ENCODE peak calls at places on chromosomes 3 and 15, in seven cellular contexts. One of them, this sample, is unnamed.
A peak's percentile ranks its signal among the peaks of the same experiment; 100 is the strongest.

GRCh38 chr3:4493931-4494806 is 1.0 kb downstream of the ITPR1 start:
- DNase-seq in pancreas: peak; percentile 21
- DNase-seq in heart left ventricle: peak; percentile 31
- DNase-seq in OCI-LY7: peak; percentile 43
- DNase-seq in left ventricle myocardium inferior: peak; percentile 20
- DNase-seq in esophagus squamous epithelium: no peak
- DNase-seq in endodermal cell: peak; percentile 72
- DNase-seq in this sample: peak; percentile 39

GRCh38 chr15:85691350-85692240 is 103.1 kb downstream of the KLHL25 start:
- DNase-seq in heart left ventricle: no peak
- DNase-seq in pancreas: no peak
- DNase-seq in left ventricle myocardium inferior: no peak
- DNase-seq in OCI-LY7: peak; percentile 77
- DNase-seq in esophagus squamous epithelium: no peak
- DNase-seq in endodermal cell: no peak
- DNase-seq in this sample: no peak

GRCh38 chr3:69739204-69740102 is at the start of gene MITF:
- DNase-seq in pancreas: peak; percentile 89
- DNase-seq in esophagus squamous epithelium: peak; percentile 24
- DNase-seq in endodermal cell: peak; percentile 97
- DNase-seq in heart left ventricle: peak; percentile 94
- DNase-seq in OCI-LY7: no peak
- DNase-seq in left ventricle myocardium inferior: peak; percentile 94
- DNase-seq in this sample: peak; percentile 96

GRCh38 chr3:13025090-13025489 is 48.1 kb downstream of the IQSEC1 start:
- DNase-seq in pancreas: peak; percentile 30
- DNase-seq in left ventricle myocardium inferior: peak; percentile 37
- DNase-seq in endodermal cell: no peak
- DNase-seq in esophagus squamous epithelium: no peak
- DNase-seq in heart left ventricle: no peak
- DNase-seq in OCI-LY7: no peak
- DNase-seq in this sample: no peak

GRCh38 chr15:101621961-101622360 is 30.2 kb downstream of the TM2D3 start:
- DNase-seq in OCI-LY7: no peak
- DNase-seq in left ventricle myocardium inferior: no peak
- DNase-seq in pancreas: no peak
- DNase-seq in esophagus squamous epithelium: no peak
- DNase-seq in endodermal cell: no peak
- DNase-seq in heart left ventricle: no peak
- DNase-seq in this sample: no peak

GRCh38 chr15:75814794-75815193 is 28.5 kb upstream of the UBE2Q2 start:
- DNase-seq in OCI-LY7: no peak
- DNase-seq in left ventricle myocardium inferior: no peak
- DNase-seq in heart left ventricle: no peak
- DNase-seq in esophagus squamous epithelium: no peak
- DNase-seq in pancreas: no peak
- DNase-seq in endodermal cell: no peak
- DNase-seq in this sample: no peak

GRCh38 chr3:48222616-48223513 is at the start of gene CAMP:
- DNase-seq in OCI-LY7: peak; percentile 92
- DNase-seq in heart left ventricle: peak; percentile 44
- DNase-seq in left ventricle myocardium inferior: peak; percentile 72
- DNase-seq in esophagus squamous epithelium: no peak
- DNase-seq in pancreas: no peak
- DNase-seq in endodermal cell: no peak
- DNase-seq in this sample: no peak

GRCh38 chr3:11434017-11434526 is 161.9 kb downstream of the ATG7 start:
- DNase-seq in endodermal cell: no peak
- DNase-seq in pancreas: peak; percentile 15
- DNase-seq in left ventricle myocardium inferior: peak; percentile 55
- DNase-seq in heart left ventricle: peak; percentile 51
- DNase-seq in esophagus squamous epithelium: no peak
- DNase-seq in OCI-LY7: no peak
- DNase-seq in this sample: peak; percentile 23

GRCh38 chr15:48924528-48925393 is 39.0 kb downstream of the SHC4 start:
- DNase-seq in esophagus squamous epithelium: no peak
- DNase-seq in pancreas: no peak
- DNase-seq in OCI-LY7: no peak
- DNase-seq in left ventricle myocardium inferior: no peak
- DNase-seq in endodermal cell: no peak
- DNase-seq in heart left ventricle: no peak
- DNase-seq in this sample: no peak

GRCh38 chr3:151673974-151674373 is 59.8 kb upstream of the AADACL2 start:
- DNase-seq in heart left ventricle: no peak
- DNase-seq in esophagus squamous epithelium: no peak
- DNase-seq in left ventricle myocardium inferior: no peak
- DNase-seq in endodermal cell: no peak
- DNase-seq in pancreas: no peak
- DNase-seq in OCI-LY7: no peak
- DNase-seq in this sample: no peak

GRCh38 chr15:85730001-85730820 is 64.5 kb downstream of the KLHL25 start:
- DNase-seq in pancreas: peak; percentile 40
- DNase-seq in endodermal cell: peak; percentile 75
- DNase-seq in left ventricle myocardium inferior: no peak
- DNase-seq in OCI-LY7: peak; percentile 74
- DNase-seq in esophagus squamous epithelium: no peak
- DNase-seq in heart left ventricle: peak; percentile 34
- DNase-seq in this sample: no peak

GRCh38 chr3:25033407-25034029 is 394.5 kb upstream of the RARB start:
- DNase-seq in OCI-LY7: peak; percentile 56
- DNase-seq in heart left ventricle: peak; percentile 59
- DNase-seq in left ventricle myocardium inferior: peak; percentile 36
- DNase-seq in pancreas: peak; percentile 52
- DNase-seq in esophagus squamous epithelium: no peak
- DNase-seq in endodermal cell: peak; percentile 87
- DNase-seq in this sample: no peak

GRCh38 chr3:194112120-194113106 is 23.5 kb upstream of the HES1 start:
- DNase-seq in left ventricle myocardium inferior: no peak
- DNase-seq in endodermal cell: no peak
- DNase-seq in heart left ventricle: no peak
- DNase-seq in OCI-LY7: no peak
- DNase-seq in esophagus squamous epithelium: no peak
- DNase-seq in pancreas: peak; percentile 91
- DNase-seq in this sample: no peak

GRCh38 chr3:46695962-46696922 is 2.8 kb upstream of the ALS2CL start:
- DNase-seq in endodermal cell: no peak
- DNase-seq in pancreas: peak; percentile 25
- DNase-seq in left ventricle myocardium inferior: peak; percentile 75
- DNase-seq in heart left ventricle: peak; percentile 79
- DNase-seq in esophagus squamous epithelium: no peak
- DNase-seq in OCI-LY7: no peak
- DNase-seq in this sample: no peak

GRCh38 chr3:165658027-165658426 is 179.2 kb downstream of the BCHE start:
- DNase-seq in endodermal cell: no peak
- DNase-seq in OCI-LY7: no peak
- DNase-seq in left ventricle myocardium inferior: no peak
- DNase-seq in pancreas: no peak
- DNase-seq in heart left ventricle: no peak
- DNase-seq in esophagus squamous epithelium: no peak
- DNase-seq in this sample: no peak

GRCh38 chr15:90087454-90088154 is 14.7 kb downstream of the IDH2 start:
- DNase-seq in endodermal cell: peak; percentile 79
- DNase-seq in esophagus squamous epithelium: no peak
- DNase-seq in left ventricle myocardium inferior: no peak
- DNase-seq in OCI-LY7: peak; percentile 41
- DNase-seq in pancreas: peak; percentile 91
- DNase-seq in heart left ventricle: no peak
- DNase-seq in this sample: no peak

GRCh38 chr3:30428251-30428650 is 178.2 kb upstream of the TGFBR2 start:
- DNase-seq in OCI-LY7: no peak
- DNase-seq in esophagus squamous epithelium: no peak
- DNase-seq in pancreas: no peak
- DNase-seq in left ventricle myocardium inferior: no peak
- DNase-seq in endodermal cell: no peak
- DNase-seq in heart left ventricle: no peak
- DNase-seq in this sample: no peak

GRCh38 chr3:25885544-25885943 is 95.7 kb downstream of the OXSM start:
- DNase-seq in heart left ventricle: no peak
- DNase-seq in OCI-LY7: no peak
- DNase-seq in endodermal cell: no peak
- DNase-seq in left ventricle myocardium inferior: no peak
- DNase-seq in pancreas: no peak
- DNase-seq in esophagus squamous epithelium: no peak
- DNase-seq in this sample: no peak

GRCh38 chr3:71397046-71397445 is 186.5 kb downstream of the FOXP1 start:
- DNase-seq in endodermal cell: no peak
- DNase-seq in left ventricle myocardium inferior: no peak
- DNase-seq in heart left ventricle: no peak
- DNase-seq in OCI-LY7: peak; percentile 42
- DNase-seq in pancreas: peak; percentile 34
- DNase-seq in esophagus squamous epithelium: no peak
- DNase-seq in this sample: no peak

GRCh38 chr3:43632269-43632733 is 10.5 kb upstream of the ANO10 start:
- DNase-seq in heart left ventricle: no peak
- DNase-seq in pancreas: no peak
- DNase-seq in left ventricle myocardium inferior: no peak
- DNase-seq in OCI-LY7: no peak
- DNase-seq in esophagus squamous epithelium: no peak
- DNase-seq in endodermal cell: no peak
- DNase-seq in this sample: no peak

GRCh38 chr3:17023006-17023664 is 138.4 kb downstream of the PLCL2 start:
- DNase-seq in endodermal cell: no peak
- DNase-seq in esophagus squamous epithelium: no peak
- DNase-seq in heart left ventricle: no peak
- DNase-seq in pancreas: no peak
- DNase-seq in left ventricle myocardium inferior: no peak
- DNase-seq in OCI-LY7: no peak
- DNase-seq in this sample: no peak

GRCh38 chr3:195119461-195120198 is 151.3 kb downstream of the XXYLT1 start:
- DNase-seq in endodermal cell: peak; percentile 93
- DNase-seq in heart left ventricle: no peak
- DNase-seq in pancreas: no peak
- DNase-seq in esophagus squamous epithelium: no peak
- DNase-seq in OCI-LY7: no peak
- DNase-seq in left ventricle myocardium inferior: no peak
- DNase-seq in this sample: no peak

GRCh38 chr3:175270199-175270837 is 411.2 kb downstream of the NAALADL2 start:
- DNase-seq in OCI-LY7: no peak
- DNase-seq in pancreas: no peak
- DNase-seq in endodermal cell: no peak
- DNase-seq in left ventricle myocardium inferior: no peak
- DNase-seq in heart left ventricle: no peak
- DNase-seq in esophagus squamous epithelium: no peak
- DNase-seq in this sample: no peak

GRCh38 chr3:66036586-66037061 is 2.1 kb downstream of the MAGI1 start:
- DNase-seq in heart left ventricle: peak; percentile 21
- DNase-seq in esophagus squamous epithelium: no peak
- DNase-seq in pancreas: no peak
- DNase-seq in endodermal cell: peak; percentile 84
- DNase-seq in OCI-LY7: no peak
- DNase-seq in left ventricle myocardium inferior: no peak
- DNase-seq in this sample: peak; percentile 70

GRCh38 chr3:148205945-148206845 is 491.5 kb upstream of the AGTR1 start:
- DNase-seq in heart left ventricle: no peak
- DNase-seq in endodermal cell: no peak
- DNase-seq in pancreas: no peak
- DNase-seq in left ventricle myocardium inferior: no peak
- DNase-seq in OCI-LY7: no peak
- DNase-seq in esophagus squamous epithelium: no peak
- DNase-seq in this sample: no peak

GRCh38 chr3:127560051-127560787 is 30.3 kb downstream of the TPRA1 start:
- DNase-seq in left ventricle myocardium inferior: no peak
- DNase-seq in endodermal cell: no peak
- DNase-seq in pancreas: no peak
- DNase-seq in heart left ventricle: no peak
- DNase-seq in OCI-LY7: peak; percentile 44
- DNase-seq in esophagus squamous epithelium: no peak
- DNase-seq in this sample: no peak

GRCh38 chr3:171013822-171014748 is 12.4 kb downstream of the SLC2A2 start:
- DNase-seq in left ventricle myocardium inferior: no peak
- DNase-seq in pancreas: no peak
- DNase-seq in heart left ventricle: no peak
- DNase-seq in endodermal cell: no peak
- DNase-seq in esophagus squamous epithelium: no peak
- DNase-seq in OCI-LY7: no peak
- DNase-seq in this sample: no peak

GRCh38 chr3:176663376-176663775 is 533.9 kb downstream of the TBL1XR1 start:
- DNase-seq in OCI-LY7: no peak
- DNase-seq in left ventricle myocardium inferior: no peak
- DNase-seq in pancreas: no peak
- DNase-seq in esophagus squamous epithelium: no peak
- DNase-seq in endodermal cell: no peak
- DNase-seq in heart left ventricle: no peak
- DNase-seq in this sample: no peak

GRCh38 chr15:78069630-78070029 is 7.9 kb downstream of the TBC1D2B start:
- DNase-seq in endodermal cell: no peak
- DNase-seq in esophagus squamous epithelium: no peak
- DNase-seq in pancreas: no peak
- DNase-seq in heart left ventricle: no peak
- DNase-seq in left ventricle myocardium inferior: no peak
- DNase-seq in OCI-LY7: peak; percentile 45
- DNase-seq in this sample: no peak
- H3K4me1 ChIP-seq in endodermal cell: no peaks in the 10 kb centered on the region
- H3K4me1 ChIP-seq in esophagus squamous epithelium: peaks cover 100% of the 10 kb centered on the region
- H3K4me1 ChIP-seq in pancreas: peaks cover 49% of the 10 kb centered on the region
- H3K4me1 ChIP-seq in heart left ventricle: peaks cover 22% of the 10 kb centered on the region
- H3K4me1 ChIP-seq in left ventricle myocardium inferior: peaks cover 87% of the 10 kb centered on the region
- H3K4me1 ChIP-seq in OCI-LY7: peaks cover 75% of the 10 kb centered on the region
- H3K4me1 ChIP-seq in this sample: peaks cover 99% of the 10 kb centered on the region

GRCh38 chr15:20657084-20657483 is 115.5 kb upstream of the GOLGA6L6 start:
- DNase-seq in endodermal cell: no peak
- DNase-seq in pancreas: no peak
- DNase-seq in heart left ventricle: no peak
- DNase-seq in esophagus squamous epithelium: no peak
- DNase-seq in left ventricle myocardium inferior: no peak
- DNase-seq in OCI-LY7: no peak
- DNase-seq in this sample: no peak

GRCh38 chr15:20658024-20658423 is 116.4 kb upstream of the GOLGA6L6 start:
- DNase-seq in esophagus squamous epithelium: no peak
- DNase-seq in heart left ventricle: no peak
- DNase-seq in pancreas: no peak
- DNase-seq in OCI-LY7: no peak
- DNase-seq in endodermal cell: no peak
- DNase-seq in left ventricle myocardium inferior: no peak
- DNase-seq in this sample: no peak

GRCh38 chr15:20659265-20659664 is 117.7 kb upstream of the GOLGA6L6 start:
- DNase-seq in endodermal cell: no peak
- DNase-seq in pancreas: no peak
- DNase-seq in left ventricle myocardium inferior: no peak
- DNase-seq in OCI-LY7: no peak
- DNase-seq in esophagus squamous epithelium: no peak
- DNase-seq in heart left ventricle: no peak
- DNase-seq in this sample: peak; percentile 22
- H3K9me3 ChIP-seq in endodermal cell: peaks cover 81% of the 10 kb centered on the region
- H3K9me3 ChIP-seq in pancreas: no peaks in the 10 kb centered on the region
- H3K9me3 ChIP-seq in left ventricle myocardium inferior: no peaks in the 10 kb centered on the region
- H3K9me3 ChIP-seq in OCI-LY7: no peaks in the 10 kb centered on the region
- H3K9me3 ChIP-seq in esophagus squamous epithelium: no peaks in the 10 kb centered on the region
- H3K9me3 ChIP-seq in heart left ventricle: no peaks in the 10 kb centered on the region
- H3K9me3 ChIP-seq in this sample: no peaks in the 10 kb centered on the region

GRCh38 chr15:60375255-60375809 is 22.5 kb downstream of the ANXA2 start:
- DNase-seq in esophagus squamous epithelium: no peak
- DNase-seq in heart left ventricle: no peak
- DNase-seq in endodermal cell: peak; percentile 4
- DNase-seq in left ventricle myocardium inferior: no peak
- DNase-seq in OCI-LY7: no peak
- DNase-seq in pancreas: no peak
- DNase-seq in this sample: no peak
- H3K4me1 ChIP-seq in esophagus squamous epithelium: peaks cover 100% of the 10 kb centered on the region
- H3K4me1 ChIP-seq in heart left ventricle: peaks cover 28% of the 10 kb centered on the region
- H3K4me1 ChIP-seq in endodermal cell: peaks cover 26% of the 10 kb centered on the region
- H3K4me1 ChIP-seq in left ventricle myocardium inferior: peaks cover 98% of the 10 kb centered on the region
- H3K4me1 ChIP-seq in OCI-LY7: no peaks in the 10 kb centered on the region
- H3K4me1 ChIP-seq in pancreas: peaks cover 23% of the 10 kb centered on the region
- H3K4me1 ChIP-seq in this sample: peaks cover 68% of the 10 kb centered on the region

GRCh38 chr15:22229971-22230815 is 149.9 kb downstream of the OR4M2 start:
- DNase-seq in OCI-LY7: no peak
- DNase-seq in endodermal cell: no peak
- DNase-seq in left ventricle myocardium inferior: no peak
- DNase-seq in esophagus squamous epithelium: no peak
- DNase-seq in pancreas: no peak
- DNase-seq in heart left ventricle: no peak
- DNase-seq in this sample: no peak
- H3K9me3 ChIP-seq in OCI-LY7: no peaks in the 10 kb centered on the region
- H3K9me3 ChIP-seq in endodermal cell: peaks cover 94% of the 10 kb centered on the region
- H3K9me3 ChIP-seq in left ventricle myocardium inferior: peaks cover 14% of the 10 kb centered on the region
- H3K9me3 ChIP-seq in esophagus squamous epithelium: no peaks in the 10 kb centered on the region
- H3K9me3 ChIP-seq in pancreas: no peaks in the 10 kb centered on the region
- H3K9me3 ChIP-seq in heart left ventricle: no peaks in the 10 kb centered on the region
- H3K9me3 ChIP-seq in this sample: peaks cover 4% of the 10 kb centered on the region